ENCODE peak calls at places on chromosome 1, in seven cellular contexts. Y, M, L, U, O, T and J are unnamed samples. For H3K4me1, the result is how much of the 10 kb centered on the place peaks cover.

GRCh38 chr1:214331827-214332423 is 51.0 kb downstream of the SMYD2 start:
- DNase-seq in O (peak), L (no peak), T (peak), U (peak), M (no peak), Y (peak), J (no peak)

GRCh38 chr1:53519412-53519811 is 60.2 kb downstream of the DMRTB1 start:
- DNase-seq in Y (no peak), L (no peak), O (no peak), M (no peak), U (no peak), T (no peak), J (no peak)

GRCh38 chr1:167756760-167757405 is 35.1 kb downstream of the MPZL1 start:
- DNase-seq in T (peak), O (peak), U (no peak), L (no peak), M (no peak), Y (no peak), J (peak)

GRCh38 chr1:48036693-48037386 is 39.7 kb upstream of the TRABD2B start:
- DNase-seq in L (no peak), M (no peak), Y (no peak), O (no peak), T (peak), U (no peak), J (no peak)

GRCh38 chr1:91592716-91593477 is 92.2 kb downstream of the CDC7 start:
- DNase-seq in U (no peak), L (no peak), M (no peak), Y (no peak), T (no peak), O (no peak), J (no peak)

GRCh38 chr1:39671433-39671792 is 494 bp downstream of the NT5C1A start:
- DNase-seq in U (peak), T (no peak), Y (peak), M (peak), O (peak), L (no peak), J (peak)

GRCh38 chr1:154626456-154627246 is 18.7 kb upstream of the ADAR start:
- DNase-seq in T (no peak), O (no peak), M (no peak), U (no peak), Y (no peak), L (no peak), J (no peak)

GRCh38 chr1:1042831-1043230 is 22.9 kb downstream of the AGRN start:
- DNase-seq in Y (no peak), U (no peak), T (no peak), O (no peak), M (no peak), L (no peak), J (no peak)

GRCh38 chr1:68322837-68323687 is 90.7 kb upstream of the WLS start:
- DNase-seq in O (no peak), Y (peak), L (no peak), U (no peak), M (peak), T (peak), J (peak)

GRCh38 chr1:98947071-98947470 is 57.6 kb downstream of the PLPPR5 start:
- DNase-seq in L (no peak), T (no peak), O (no peak), Y (no peak), U (no peak), M (no peak), J (no peak)

GRCh38 chr1:220511785-220512184 is 16.2 kb upstream of the MARK1 start:
- DNase-seq in Y (no peak), L (no peak), T (no peak), M (no peak), U (no peak), O (no peak), J (no peak)

GRCh38 chr1:24420547-24420946 is 4.9 kb downstream of the NIPAL3 start:
- DNase-seq in M (no peak), Y (no peak), T (peak), L (no peak), O (no peak), U (no peak), J (no peak)

GRCh38 chr1:32918166-32918565 is 17.0 kb upstream of the TMEM54 start:
- DNase-seq in U (no peak), Y (no peak), T (no peak), O (no peak), M (no peak), L (no peak), J (no peak)

GRCh38 chr1:183987593-183988318 is 49.8 kb downstream of the COLGALT2 start:
- DNase-seq in T (no peak), L (no peak), O (no peak), M (no peak), Y (no peak), U (no peak), J (no peak)

GRCh38 chr1:229027622-229028182 is 243.2 kb upstream of the RAB4A start:
- DNase-seq in Y (no peak), M (no peak), U (no peak), T (peak), L (no peak), O (no peak), J (no peak)

GRCh38 chr1:212587304-212588136 is 21.0 kb upstream of the ATF3 start:
- DNase-seq in L (no peak), M (no peak), O (no peak), T (peak), U (no peak), Y (no peak), J (no peak)

GRCh38 chr1:209601809-209602657 is 18.5 kb downstream of the CAMK1G start:
- DNase-seq in O (no peak), M (no peak), U (no peak), Y (peak), L (peak), T (peak), J (peak)

GRCh38 chr1:119779869-119780356 is 11.2 kb upstream of the HMGCS2 start:
- DNase-seq in T (peak), O (no peak), M (peak), Y (peak), U (no peak), L (peak), J (no peak)

GRCh38 chr1:226046240-226046639 is 16.3 kb upstream of the H3-3A start:
- DNase-seq in O (no peak), T (peak), L (no peak), U (no peak), M (no peak), Y (no peak), J (no peak)

GRCh38 chr1:236280438-236281285 is 1.1 kb downstream of the ERO1B start:
- DNase-seq in M (peak), O (no peak), T (no peak), L (no peak), Y (no peak), U (peak), J (no peak)

GRCh38 chr1:33867684-33868083 is 3.8 kb downstream of the HMGB4 start:
- DNase-seq in T (no peak), Y (no peak), M (no peak), U (no peak), L (no peak), O (no peak), J (no peak)

GRCh38 chr1:183689770-183690204 is 36.7 kb upstream of the APOBEC4 start:
- DNase-seq in L (no peak), M (no peak), U (no peak), T (no peak), O (no peak), Y (no peak), J (no peak)

GRCh38 chr1:241532173-241532553 is at the start of gene KMO:
- DNase-seq in L (no peak), O (no peak), M (no peak), U (no peak), T (peak), Y (no peak), J (no peak)

GRCh38 chr1:241531195-241532172 is 694 bp upstream of the KMO start:
- DNase-seq in O (no peak), M (no peak), U (no peak), L (no peak), T (peak), Y (no peak), J (no peak)

GRCh38 chr1:241536383-241536782 is 4.2 kb downstream of the KMO start:
- DNase-seq in Y (no peak), T (peak), O (no peak), M (no peak), U (no peak), L (no peak), J (no peak)

GRCh38 chr1:241533375-241534115 is 1.4 kb downstream of the KMO start:
- DNase-seq in T (no peak), M (no peak), U (no peak), L (no peak), Y (no peak), O (no peak), J (peak)

GRCh38 chr1:241532864-241533263 is 686 bp downstream of the KMO start:
- DNase-seq in O (no peak), Y (no peak), M (no peak), U (no peak), L (no peak), T (no peak), J (no peak)
- TF ChIP-seq POLR2A in O (no peak), Y (no peak), M (no peak), U (no peak), L (no peak), T (no peak), J (no peak)

GRCh38 chr1:191558389-191558788 is 599.9 kb upstream of the RGS18 start:
- DNase-seq in O (no peak), L (no peak), T (peak), M (no peak), Y (no peak), U (no peak), J (no peak)

DNA sequence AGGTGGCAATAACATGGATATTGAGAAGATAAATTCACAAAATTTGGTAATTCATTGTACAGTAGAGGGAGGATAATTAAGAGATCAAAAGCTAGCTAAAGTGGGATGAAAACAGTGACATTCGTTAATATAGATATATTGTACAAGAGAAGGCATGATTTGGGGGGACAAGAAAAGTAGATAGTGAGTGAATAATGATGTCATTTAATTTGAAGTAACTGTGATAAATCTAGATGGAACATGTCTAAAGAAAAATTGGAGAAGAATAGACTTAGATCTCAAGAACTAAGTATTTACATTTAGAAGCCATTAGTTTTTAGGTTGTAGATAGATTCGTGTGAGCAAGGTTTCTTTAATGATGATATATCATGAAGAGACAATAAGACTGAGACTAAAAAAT is 594.0 kb upstream of the RGS18 start:
- DNase-seq in O (no peak), U (no peak), L (no peak), T (no peak), Y (no peak), M (no peak), J (no peak)
- H3K27ac ChIP-seq in O (no peak), U (no peak), L (no peak), T (no peak), Y (no peak), M (no peak), J (no peak)

GRCh38 chr1:16149702-16150488 is 6.0 kb downstream of the EPHA2 start:
- DNase-seq in L (no peak), Y (no peak), U (no peak), T (no peak), O (no peak), M (no peak), J (no peak)

GRCh38 chr1:16152521-16153087 is 3.3 kb downstream of the EPHA2 start:
- DNase-seq in M (no peak), U (no peak), T (peak), L (no peak), O (peak), Y (no peak), J (no peak)

GRCh38 chr1:16151985-16152384 is 3.9 kb downstream of the EPHA2 start:
- DNase-seq in T (no peak), Y (no peak), L (no peak), O (no peak), U (no peak), M (no peak), J (no peak)

GRCh38 chr1:16150508-16150907 is 5.4 kb downstream of the EPHA2 start:
- DNase-seq in Y (no peak), M (no peak), L (no peak), O (no peak), T (no peak), U (no peak), J (no peak)

GRCh38 chr1:16151200-16151708 is 4.6 kb downstream of the EPHA2 start:
- DNase-seq in U (no peak), O (no peak), Y (no peak), L (no peak), M (no peak), T (peak), J (no peak)
- H3K4me1 ChIP-seq in U (under half), O (half or more), Y (under half), L (half or more), M (under half), T (under half), J (under half)

DNA sequence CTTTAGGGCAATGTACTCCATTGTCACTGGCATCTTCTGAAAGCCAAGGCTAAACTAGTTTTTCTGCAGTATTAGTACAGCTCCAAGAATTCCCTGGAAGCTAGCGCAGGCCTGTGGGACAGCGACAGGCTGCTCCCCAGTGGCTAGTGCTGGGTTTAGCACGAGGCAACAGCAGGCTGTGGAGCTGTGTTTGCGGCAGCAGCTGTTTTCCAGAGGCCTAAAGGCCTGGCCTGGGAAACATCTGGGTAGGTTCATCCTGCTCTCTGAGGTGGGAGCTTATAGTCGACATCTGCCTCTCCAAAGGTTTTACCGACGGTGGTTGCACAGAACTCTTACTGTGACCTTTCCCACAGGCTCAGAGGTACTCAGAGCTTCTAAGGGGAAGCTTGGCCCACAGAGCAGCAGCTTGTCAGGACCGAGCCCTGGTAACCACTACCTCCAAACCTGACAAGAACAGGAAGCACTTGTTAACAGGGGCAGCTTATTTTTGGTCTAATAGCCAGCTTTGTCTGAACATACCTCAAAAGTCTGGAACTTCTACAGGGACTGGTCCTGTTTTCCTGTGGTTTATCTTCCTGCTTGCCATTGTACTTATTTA is 17.2 kb downstream of the CC2D1B start:
- DNase-seq in T (peak), L (no peak), U (peak), M (no peak), O (no peak), Y (no peak), J (no peak)
- TF ChIP-seq POLR2A in T (no peak), L (no peak), U (no peak), M (no peak), O (no peak), Y (no peak), J (no peak)

GRCh38 chr1:207241164-207241934 is 80.1 kb upstream of the CD55 start:
- DNase-seq in M (no peak), T (no peak), L (no peak), O (no peak), Y (no peak), U (no peak), J (peak)

GRCh38 chr1:207239874-207240273 is 81.6 kb upstream of the CD55 start:
- DNase-seq in O (no peak), M (no peak), Y (no peak), U (no peak), T (no peak), L (no peak), J (no peak)

GRCh38 chr1:207242911-207243310 is 78.6 kb upstream of the CD55 start:
- DNase-seq in T (no peak), O (no peak), Y (no peak), U (no peak), M (no peak), L (no peak), J (no peak)

GRCh38 chr1:207243756-207244408 is 77.6 kb upstream of the CD55 start:
- DNase-seq in U (no peak), T (peak), M (no peak), L (no peak), Y (no peak), O (no peak), J (no peak)

GRCh38 chr1:207240325-207241095 is 81.0 kb upstream of the CD55 start:
- DNase-seq in Y (no peak), M (no peak), O (no peak), L (no peak), U (no peak), T (peak), J (no peak)
- H3K27ac ChIP-seq in Y (no peak), M (no peak), O (no peak), L (peak), U (no peak), T (no peak), J (no peak)

DNA sequence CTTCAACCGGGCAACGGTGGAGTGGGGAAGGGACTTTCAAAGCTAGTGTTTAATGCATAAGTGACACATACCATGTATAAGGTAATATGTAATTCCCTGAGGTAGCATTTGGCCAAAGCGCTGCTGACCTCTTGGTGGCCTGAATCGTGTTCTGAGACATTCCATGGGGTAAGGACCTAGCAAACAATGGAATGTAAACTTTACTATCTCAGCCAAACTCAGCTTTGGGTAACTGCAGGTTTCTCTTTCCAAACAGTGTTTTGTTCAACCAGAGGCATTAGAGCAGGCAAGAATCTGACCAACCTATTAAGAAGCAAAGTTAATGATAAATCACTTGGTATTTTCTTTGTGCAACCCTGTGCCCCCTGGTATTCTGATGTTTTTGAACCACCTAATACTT is 22.0 kb downstream of the TGFB2 start:
- DNase-seq in M (no peak), O (no peak), Y (no peak), L (no peak), U (no peak), T (no peak), J (no peak)
- H3K4me1 ChIP-seq in M (under half), O (under half), Y (under half), L (under half), U (under half), T (under half), J (under half)